ENCODE peak calls at places on chromosomes 11 and 22, in nine cellular contexts. J is iPS-NIHi11; P is stimulated activated CD8-positive, alpha-beta memory T cell treated with anti-CD3 and anti-CD28 coated beads, Interleukin-15, amount 100 ng/mL, for 24 hours; W is stimulated activated CD4-positive, alpha-beta T cell treated with anti-CD3 and anti-CD28 coated beads, TNF-alpha, amount 100 ng/mL, for 1 hour; F is DMS53; Z is A549; B is GM18507; V is GM12865; Y is heart left ventricle. R is an unnamed sample.

GRCh38 chr11:9710223-9710622 is 46.3 kb downstream of the SWAP70 start:
- DNase-seq in P (no peak), B (no peak), J (no peak), V (no peak), W (no peak), Y (no peak), F (no peak), Z (no peak), R (no peak)

GRCh38 chr11:76709756-76710155 is 39.2 kb upstream of the LRRC32 start:
- DNase-seq in W (no peak), P (no peak), B (no peak), Z (no peak), F (no peak), Y (no peak), V (no peak), J (no peak), R (no peak)

GRCh38 chr11:48116843-48117242 is 99.8 kb upstream of the OR4B1 start:
- DNase-seq in Y (no peak), J (no peak), Z (peak; percentile 38), F (peak; percentile 41), W (no peak), P (no peak), V (peak; percentile 51), B (no peak), R (no peak)

GRCh38 chr11:63705526-63705925 is 24.2 kb downstream of the RTN3 start:
- DNase-seq in W (no peak), Z (no peak), F (no peak), Y (no peak), V (no peak), J (no peak), B (no peak), P (no peak), R (no peak)

GRCh38 chr11:72321381-72321996 is 77.5 kb upstream of the PHOX2A start:
- DNase-seq in W (no peak), J (no peak), V (no peak), P (no peak), Z (peak; percentile 28), B (no peak), F (peak; percentile 39), Y (no peak), R (no peak)

GRCh38 chr11:8688414-8689362 is 6.1 kb downstream of the RPL27A start:
- DNase-seq in V (peak; percentile 99), P (peak; percentile 74), B (peak; percentile 90), J (peak; percentile 91), Z (peak; percentile 98), F (peak; percentile 99), W (peak; percentile 64), Y (peak; percentile 97), R (peak; percentile 96)

GRCh38 chr22:39622881-39623367 is 52.4 kb downstream of the CACNA1I start:
- DNase-seq in Y (peak; percentile 82), V (peak; percentile 66), J (peak; percentile 87), W (peak; percentile 42), Z (peak; percentile 46), B (peak; percentile 39), F (peak; percentile 59), P (peak; percentile 50), R (peak; percentile 81)

GRCh38 chr22:32407332-32407731 is 4.7 kb downstream of the RTCB start:
- DNase-seq in W (no peak), F (no peak), J (no peak), P (no peak), B (no peak), V (peak; percentile 61), Z (no peak), Y (no peak), R (no peak)

GRCh38 chr11:2564588-2565440 is 120.0 kb downstream of the KCNQ1 start:
- DNase-seq in P (no peak), Y (peak; percentile 24), V (no peak), J (no peak), Z (no peak), W (no peak), B (no peak), F (no peak), R (peak; percentile 35)

GRCh38 chr11:118338637-118339061 is 3.9 kb downstream of the CD3D start:
- DNase-seq in V (peak; percentile 61), B (peak; percentile 32), J (no peak), F (no peak), Y (no peak), P (peak; percentile 55), Z (no peak), W (peak; percentile 81), R (no peak)

GRCh38 chr22:43300891-43301676 is 42.1 kb downstream of the SCUBE1 start:
- DNase-seq in F (no peak), V (no peak), W (no peak), Y (no peak), Z (no peak), J (no peak), B (no peak), P (no peak), R (no peak)